ENCODE peak calls at places on chromosomes 16 and 17, in six cellular contexts. R, N, U, Z, O and I are unnamed samples. For H3K27me3, the result is how much of the 10 kb centered on the place peaks cover.

GRCh38 chr17:83155128-83156081 is 76.0 kb downstream of the METRNL start:
- DNase-seq in U (no peak), R (peak), Z (no peak), N (no peak), O (no peak), I (no peak)

GRCh38 chr16:1781254-1781653 is 1.1 kb downstream of the SPSB3 start:
- DNase-seq in R (peak), O (no peak), Z (no peak), N (no peak), U (no peak), I (no peak)

GRCh38 chr16:31105677-31106213 is 2.4 kb upstream of the BCKDK start:
- DNase-seq in N (peak), R (peak), Z (peak), U (peak), O (peak), I (peak)

GRCh38 chr16:48907906-48908634 is 298.1 kb upstream of the N4BP1 start:
- DNase-seq in U (no peak), R (no peak), Z (no peak), N (no peak), O (no peak), I (no peak)

GRCh38 chr16:64132686-64133085 is 989.2 kb downstream of the CDH11 start:
- DNase-seq in Z (no peak), U (no peak), R (no peak), O (no peak), N (no peak), I (no peak)

GRCh38 chr16:66003196-66003595 is 363.3 kb upstream of the CDH5 start:
- DNase-seq in Z (no peak), N (peak), O (no peak), U (no peak), R (no peak), I (no peak)

GRCh38 chr17:214881-215331 is 33.5 kb upstream of the DOC2B start:
- DNase-seq in R (peak), N (no peak), U (no peak), Z (no peak), O (no peak), I (no peak)

GRCh38 chr17:37068266-37068665 is 119.5 kb downstream of the AATF start:
- DNase-seq in U (no peak), R (no peak), O (no peak), N (no peak), Z (no peak), I (no peak)

GRCh38 chr16:3949946-3950342 is 69.4 kb upstream of the CREBBP start:
- DNase-seq in U (no peak), O (no peak), Z (no peak), N (no peak), R (no peak), I (no peak)

GRCh38 chr17:28484296-28484695 is 10.9 kb downstream of the SLC13A2 start:
- DNase-seq in O (no peak), N (no peak), R (no peak), Z (no peak), U (no peak), I (no peak)

GRCh38 chr17:77145635-77146632 is 5.2 kb downstream of the SEC14L1 start:
- DNase-seq in U (no peak), R (peak), N (peak), Z (peak), O (peak), I (no peak)

GRCh38 chr16:27365142-27366089 is 36.6 kb upstream of the IL21R start:
- DNase-seq in Z (no peak), O (no peak), N (peak), U (no peak), R (no peak), I (no peak)

GRCh38 chr16:31202402-31203385 is at the start of gene PYCARD:
- DNase-seq in U (no peak), R (peak), O (peak), N (peak), Z (peak), I (peak)

GRCh38 chr16:1932050-1933028 is 10.7 kb downstream of the MSRB1 start:
- DNase-seq in R (no peak), O (no peak), Z (peak), U (no peak), N (no peak), I (no peak)

GRCh38 chr17:27564463-27564862 is 66.5 kb upstream of the LGALS9 start:
- DNase-seq in O (no peak), U (no peak), N (no peak), Z (no peak), R (peak), I (no peak)

DNA sequence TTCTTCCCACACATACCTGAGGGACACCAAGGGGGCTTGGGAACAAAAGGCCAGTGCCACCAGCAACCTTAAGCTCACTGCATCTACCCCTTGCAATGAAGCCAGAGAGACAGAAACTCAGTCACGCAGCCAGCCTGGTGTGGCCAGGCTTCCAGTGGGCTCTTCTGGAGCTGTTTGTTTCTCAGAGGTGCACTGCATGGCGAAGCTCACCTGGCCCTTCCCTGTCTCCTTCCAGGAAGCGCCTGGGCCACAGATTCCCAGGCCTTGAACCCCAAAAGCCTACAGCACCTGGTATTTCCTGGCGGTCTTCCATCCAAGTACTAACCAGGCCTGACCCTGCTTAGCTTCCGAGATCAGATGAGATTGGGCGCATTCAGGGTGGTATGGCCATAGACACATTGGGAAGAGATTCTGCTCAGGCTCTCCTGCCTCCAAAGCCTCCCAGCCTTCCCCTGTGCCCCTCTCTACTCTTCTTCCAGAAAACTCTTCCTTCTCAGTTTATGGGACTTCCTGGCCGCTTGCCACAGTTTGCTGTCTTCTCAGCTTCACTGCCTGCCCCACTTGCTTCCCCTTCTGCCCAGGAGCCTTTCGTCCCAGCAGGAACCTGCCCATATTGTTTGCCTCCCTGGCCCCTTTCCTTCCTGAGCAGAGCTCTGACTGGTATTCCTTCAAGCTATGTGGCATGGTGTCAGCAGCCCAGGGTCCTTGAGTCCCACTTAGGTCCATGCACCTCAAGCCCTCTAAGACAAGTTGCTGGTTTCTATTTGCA is 1.6 kb downstream of the CISD3 start:
- DNase-seq in O (no peak), N (no peak), U (no peak), R (no peak), Z (no peak), I (no peak)
- H3K4me3 ChIP-seq in O (no peak), N (peak), U (peak), R (peak), Z (no peak), I (no peak)

DNA sequence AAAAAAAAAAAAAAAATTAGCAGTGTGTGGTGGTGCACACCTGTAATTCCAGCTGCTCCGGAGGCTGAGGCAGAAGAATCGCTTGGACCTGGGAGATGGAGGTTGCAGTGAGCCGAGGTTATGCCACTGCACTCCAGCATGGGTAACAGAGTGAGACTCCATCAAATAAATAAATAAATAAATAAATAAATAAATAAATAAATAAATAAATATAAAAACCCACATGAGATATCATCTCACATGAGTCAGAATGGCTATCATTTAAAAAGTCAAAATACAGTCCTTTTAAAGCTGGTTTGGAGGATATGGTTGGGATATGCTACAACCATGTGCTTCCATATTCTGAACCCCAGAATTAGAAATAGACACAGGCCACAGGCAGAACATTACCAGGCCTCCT is 114.3 kb downstream of the WSCD1 start:
- DNase-seq in R (no peak), O (no peak), N (no peak), U (no peak), Z (no peak), I (no peak)
- H3K27me3 ChIP-seq in R (under half), O (under half), N (under half), U (under half), Z (under half), I (under half)

DNA sequence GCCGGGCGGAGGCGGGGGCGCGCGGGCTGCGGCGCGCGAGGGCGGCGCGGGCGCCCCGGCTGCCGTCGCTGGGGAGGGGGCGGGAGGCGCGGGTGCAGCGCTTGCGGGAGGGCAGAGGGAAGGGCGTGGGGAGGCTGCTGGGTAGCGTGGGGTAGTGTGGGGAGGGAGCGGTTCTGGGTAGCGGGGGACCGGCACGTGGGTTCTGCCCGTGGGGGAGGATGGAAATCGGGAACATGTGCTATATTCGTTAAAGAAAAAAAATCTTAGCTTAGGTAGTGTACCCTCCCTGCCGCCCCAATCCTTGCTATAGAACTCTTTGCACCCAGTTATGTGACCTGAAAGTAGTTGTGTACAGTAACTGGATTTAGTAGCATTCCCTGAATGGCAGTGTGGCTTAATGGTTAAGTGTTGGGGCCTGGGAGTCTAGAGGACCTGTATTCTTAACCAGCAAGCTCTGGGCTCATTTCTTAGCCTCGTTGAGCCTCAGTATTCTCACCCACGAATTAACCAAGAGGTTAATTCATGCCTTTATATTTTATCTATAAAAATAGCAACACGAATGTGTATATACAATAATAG is 644 bp downstream of the RABEP1 start:
- DNase-seq in N (peak), O (peak), U (no peak), Z (peak), R (no peak), I (peak)
- H3K27ac ChIP-seq in N (no peak), O (no peak), U (peak), Z (no peak), R (peak), I (peak)

GRCh38 chr16:71358464-71359031 is at the start of gene CALB2:
- DNase-seq in O (peak), Z (peak), U (no peak), N (peak), R (peak), I (peak)
- H3K4me3 ChIP-seq in O (peak), Z (no peak), U (peak), N (peak), R (peak), I (no peak)

GRCh38 chr17:50627386-50627781 is 7.3 kb upstream of the ABCC3 start:
- DNase-seq in U (no peak), N (no peak), O (no peak), R (no peak), Z (no peak), I (no peak)

GRCh38 chr17:50626037-50626574 is 8.6 kb upstream of the ABCC3 start:
- DNase-seq in Z (peak), U (no peak), R (peak), O (peak), N (peak), I (peak)

GRCh38 chr17:50630524-50631194 is 4.0 kb upstream of the ABCC3 start:
- DNase-seq in Z (peak), O (peak), R (peak), U (no peak), N (no peak), I (peak)

GRCh38 chr17:50629902-50630301 is 4.8 kb upstream of the ABCC3 start:
- DNase-seq in Z (no peak), U (no peak), N (no peak), R (no peak), O (no peak), I (no peak)

DNA sequence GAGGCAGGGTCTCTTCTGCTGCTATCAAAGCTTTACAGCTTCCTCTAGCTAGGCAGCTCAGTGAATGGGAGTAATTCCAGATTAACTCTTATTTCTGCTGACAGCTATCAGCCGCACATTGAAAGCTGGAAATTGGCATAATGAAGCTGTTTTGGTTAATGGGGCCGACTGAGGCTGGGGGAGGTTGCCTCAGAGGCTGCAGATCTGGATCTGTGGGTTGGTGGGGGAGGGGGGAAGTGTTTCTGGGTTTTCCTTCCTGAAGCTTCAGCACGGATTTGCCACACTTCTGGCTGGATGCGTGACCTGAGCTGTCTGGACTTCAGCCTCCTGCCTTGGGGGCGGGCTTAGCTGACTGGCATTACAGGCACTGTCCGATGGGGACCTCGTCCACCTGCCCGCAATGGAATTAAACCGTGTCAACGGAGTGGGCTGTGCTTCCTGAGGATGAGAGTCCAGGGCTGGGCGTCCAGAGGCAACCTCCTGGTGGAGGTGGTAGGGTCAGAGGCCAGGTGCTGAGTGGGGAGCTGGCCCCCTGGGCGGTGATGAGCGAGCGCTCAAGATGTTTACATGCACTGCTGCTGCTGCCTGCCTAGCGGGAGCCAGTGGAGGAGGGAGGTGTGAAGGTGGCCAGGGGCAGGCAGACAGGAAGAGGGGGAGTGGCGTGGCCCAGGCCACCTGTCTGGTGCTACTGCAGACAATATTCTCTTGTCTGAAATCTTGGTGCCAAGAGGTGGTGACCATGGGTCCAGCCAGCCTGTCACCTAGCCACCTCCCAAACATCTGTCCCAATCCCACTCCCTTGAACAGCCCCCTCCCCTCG is 6.7 kb upstream of the ABCC3 start:
- DNase-seq in N (peak), O (peak), U (no peak), Z (peak), R (no peak), I (no peak)
- H3K27me3 ChIP-seq in N (under half), O (under half), U (under half), Z (under half), R (under half), I (under half)

GRCh38 chr16:58515871-58516767 is 802 bp downstream of the SETD6 start:
- DNase-seq in N (no peak), Z (peak), R (peak), O (peak), U (no peak), I (peak)
- H3K27ac ChIP-seq in N (no peak), Z (peak), R (peak), O (peak), U (peak), I (peak)

GRCh38 chr16:82041542-82041941 is 6.5 kb downstream of the HSD17B2 start:
- DNase-seq in Z (no peak), U (no peak), R (no peak), N (no peak), O (no peak), I (no peak)
- H3K4me3 ChIP-seq in Z (no peak), U (no peak), R (no peak), N (no peak), O (no peak), I (no peak)

GRCh38 chr17:49901460-49902331 is 53.8 kb upstream of the TAC4 start:
- DNase-seq in U (no peak), Z (peak), R (no peak), O (no peak), N (no peak), I (no peak)
- H3K27me3 ChIP-seq in U (under half), Z (under half), R (under half), O (half or more), N (half or more), I (under half)

DNA sequence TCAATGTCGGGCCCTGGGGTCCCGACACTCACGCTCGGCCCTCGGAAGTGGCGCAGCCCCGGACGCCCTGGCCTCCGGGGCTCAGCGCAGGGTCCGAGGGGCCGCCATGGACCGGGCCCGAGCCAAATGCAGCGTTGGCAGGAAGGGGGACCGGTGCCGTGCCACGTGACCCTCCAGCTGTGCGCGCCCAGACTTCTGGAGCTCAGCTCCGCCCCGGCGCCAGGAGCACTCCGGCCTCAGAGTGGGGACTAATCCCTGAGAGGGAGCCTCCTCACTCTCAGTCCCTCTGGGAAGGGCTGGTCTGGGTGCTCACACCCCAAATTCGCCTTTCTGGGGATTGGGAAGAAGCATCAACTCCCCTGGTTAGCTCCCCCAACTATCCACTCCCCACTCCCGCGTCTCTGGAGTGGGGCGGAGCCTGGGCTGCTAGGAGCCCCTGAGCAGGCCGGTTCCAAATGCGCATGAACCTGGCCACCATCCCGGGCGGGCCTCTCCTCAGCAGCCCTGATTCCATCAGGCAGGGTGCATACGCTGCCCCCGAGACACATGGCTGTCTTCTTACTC is at the start of gene B3GNT9:
- DNase-seq in U (no peak), R (peak), N (peak), Z (peak), O (peak), I (no peak)
- H3K27ac ChIP-seq in U (peak), R (peak), N (no peak), Z (peak), O (peak), I (no peak)

DNA sequence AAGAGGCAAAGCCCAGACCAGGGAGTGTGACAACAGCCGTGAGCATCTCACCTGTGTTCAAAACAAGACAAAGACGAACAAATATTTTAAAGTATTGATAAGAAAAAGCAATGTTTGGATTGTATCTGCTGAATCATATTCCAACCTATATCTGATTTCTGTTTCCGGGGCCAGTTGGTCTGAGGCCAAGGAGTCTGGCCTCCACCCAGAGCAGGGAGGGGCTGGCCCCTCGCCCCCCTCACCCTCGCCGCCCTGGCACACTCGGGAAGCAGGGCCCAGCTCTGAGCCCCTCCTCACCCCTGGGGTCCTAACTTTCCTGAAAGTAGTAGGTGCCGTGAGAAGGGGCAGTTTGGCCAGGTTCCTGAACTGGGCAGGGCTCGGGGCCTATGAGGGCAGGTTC is 48.0 kb downstream of the ACTG1 start:
- DNase-seq in N (no peak), Z (no peak), O (no peak), U (no peak), R (no peak), I (no peak)
- H3K4me3 ChIP-seq in N (no peak), Z (no peak), O (no peak), U (no peak), R (no peak), I (no peak)